ENCODE peak calls at places on chromosomes 11 and 22, in ten cellular contexts. C is AG08395; F is stimulated activated CD4-positive, alpha-beta T cell treated with anti-CD3 and anti-CD28 coated beads, Interleukin-15, amount 100 ng/mL, for 24 hours; Y is Caki2; O is BE2C; J is EH; N is NCI-H524; Z is iris pigment epithelial cell; M is CD8-positive, alpha-beta memory T cell; T is glutamatergic neuron. G is an unnamed sample.

GRCh38 chr11:78020248-78020647 is 2.8 kb downstream of the KCTD14 start:
- DNase-seq in C (no peak), F (no peak), Y (no peak), O (no peak), J (peak; percentile 6), N (no peak), Z (no peak), M (no peak), T (no peak), G (no peak)

GRCh38 chr11:102111011-102111786 is 952 bp downstream of the YAP1 start:
- DNase-seq in C (peak; percentile 70), F (peak; percentile 4), Y (peak; percentile 48), O (peak; percentile 8), J (peak; percentile 79), N (no peak), Z (peak; percentile 84), M (no peak), T (peak; percentile 31), G (no peak)

GRCh38 chr11:70108250-70108649 is 30.1 kb downstream of the ANO1 start:
- DNase-seq in C (no peak), F (no peak), Y (no peak), O (no peak), J (peak; percentile 77), N (no peak), Z (peak; percentile 21), M (no peak), T (no peak), G (no peak)

GRCh38 chr11:16297332-16297731 is 59.0 kb downstream of the SOX6 start:
- DNase-seq in C (no peak), F (no peak), Y (no peak), O (peak; percentile 19), J (no peak), N (no peak), Z (no peak), M (no peak), T (no peak), G (no peak)

GRCh38 chr22:19723990-19724827 is 870 bp downstream of the GP1BB start:
- DNase-seq in C (no peak), F (peak; percentile 62), Y (no peak), O (no peak), J (no peak), N (peak; percentile 57), Z (no peak), M (no peak), T (peak; percentile 85), G (no peak)

GRCh38 chr11:20376162-20376561 is 11.4 kb upstream of the PRMT3 start:
- DNase-seq in C (no peak), F (no peak), Y (no peak), O (no peak), J (no peak), N (no peak), Z (no peak), M (no peak), T (no peak), G (no peak)

GRCh38 chr22:23622634-23623033 is 9.5 kb downstream of the DRICH1 start:
- DNase-seq in C (no peak), F (no peak), Y (no peak), O (no peak), J (no peak), N (no peak), Z (peak; percentile 15), M (no peak), T (no peak), G (no peak)

GRCh38 chr11:121996574-121996973 is 119.4 kb downstream of the BLID start:
- DNase-seq in C (no peak), F (no peak), Y (no peak), O (no peak), J (no peak), N (no peak), Z (no peak), M (no peak), T (no peak), G (no peak)

GRCh38 chr11:69010361-69010891 is 2.6 kb downstream of the MRGPRF start:
- DNase-seq in C (peak; percentile 19), F (no peak), Y (peak; percentile 15), O (no peak), J (peak; percentile 54), N (no peak), Z (no peak), M (no peak), T (no peak), G (no peak)

GRCh38 chr22:35605787-35606492 is 11.2 kb downstream of the MB start:
- DNase-seq in C (no peak), F (no peak), Y (no peak), O (peak; percentile 46), J (no peak), N (no peak), Z (no peak), M (no peak), T (peak; percentile 46), G (no peak)

GRCh38 chr11:121194731-121195596 is 93.9 kb downstream of the TECTA start:
- DNase-seq in C (peak; percentile 62), F (peak; percentile 62), Y (peak; percentile 41), O (peak; percentile 66), J (peak; percentile 65), N (peak; percentile 31), Z (peak; percentile 50), M (peak; percentile 29), T (peak; percentile 43), G (peak; percentile 17)

GRCh38 chr11:85732968-85733367 is 47.0 kb upstream of the CCDC89 start:
- DNase-seq in C (no peak), F (no peak), Y (no peak), O (no peak), J (no peak), N (no peak), Z (no peak), M (no peak), T (no peak), G (no peak)

GRCh38 chr11:59273008-59273841 is 60.5 kb upstream of the MPEG1 start:
- DNase-seq in C (no peak), F (no peak), Y (no peak), O (no peak), J (no peak), N (no peak), Z (no peak), M (no peak), T (no peak), G (no peak)

GRCh38 chr11:30478923-30479322 is 107.2 kb downstream of the MPPED2 start:
- DNase-seq in C (peak; percentile 12), F (no peak), Y (no peak), O (no peak), J (no peak), N (no peak), Z (no peak), M (no peak), T (no peak), G (no peak)

GRCh38 chr11:21414928-21415327 is 745.5 kb downstream of the NELL1 start:
- DNase-seq in C (no peak), F (no peak), Y (no peak), O (no peak), J (no peak), N (no peak), Z (no peak), M (no peak), T (no peak), G (no peak)

GRCh38 chr22:39482768-39483167 is 19.3 kb upstream of the MIEF1 start:
- DNase-seq in C (no peak), F (no peak), Y (no peak), O (no peak), J (no peak), N (no peak), Z (peak; percentile 27), M (no peak), T (peak; percentile 55), G (no peak)

GRCh38 chr11:31959711-31960110 is 131.2 kb upstream of the RCN1 start:
- DNase-seq in C (peak; percentile 31), F (no peak), Y (peak; percentile 72), O (no peak), J (peak; percentile 78), N (no peak), Z (peak; percentile 26), M (no peak), T (no peak), G (no peak)